ENCODE peak calls at places on chromosomes 11 and 22, in ten cellular contexts. One of them, this sample, is unnamed.

GRCh38 chr11:93648168-93648567 is 13.3 kb upstream of the CEP295 start:
- DNase-seq in right lobe of liver: no peak
- DNase-seq in fibroblast of mammary gland: peak; percentile 10
- DNase-seq in bronchial epithelial cell: peak; percentile 33
- DNase-seq in gastrocnemius medialis: no peak
- DNase-seq in cardiac muscle cell: peak; percentile 36
- DNase-seq in prostate gland: no peak
- DNase-seq in AG09309: no peak
- DNase-seq in MM.1S: no peak
- DNase-seq in kidney: no peak
- DNase-seq in this sample: no peak

GRCh38 chr11:109350091-109350490 is 71.9 kb upstream of the C11orf87 start:
- DNase-seq in kidney: no peak
- DNase-seq in MM.1S: no peak
- DNase-seq in cardiac muscle cell: no peak
- DNase-seq in gastrocnemius medialis: no peak
- DNase-seq in AG09309: no peak
- DNase-seq in prostate gland: no peak
- DNase-seq in bronchial epithelial cell: peak; percentile 35
- DNase-seq in fibroblast of mammary gland: no peak
- DNase-seq in right lobe of liver: no peak
- DNase-seq in this sample: no peak

GRCh38 chr11:106231591-106231990 is 154.1 kb downstream of the AASDHPPT start:
- DNase-seq in fibroblast of mammary gland: peak; percentile 43
- DNase-seq in gastrocnemius medialis: no peak
- DNase-seq in kidney: no peak
- DNase-seq in bronchial epithelial cell: no peak
- DNase-seq in MM.1S: no peak
- DNase-seq in right lobe of liver: no peak
- DNase-seq in cardiac muscle cell: peak; percentile 56
- DNase-seq in prostate gland: no peak
- DNase-seq in AG09309: peak; percentile 14
- DNase-seq in this sample: no peak

GRCh38 chr11:69552951-69553350 is 71.5 kb downstream of the LINC01488 start:
- DNase-seq in kidney: no peak
- DNase-seq in fibroblast of mammary gland: no peak
- DNase-seq in right lobe of liver: no peak
- DNase-seq in AG09309: no peak
- DNase-seq in cardiac muscle cell: no peak
- DNase-seq in prostate gland: no peak
- DNase-seq in bronchial epithelial cell: peak; percentile 69
- DNase-seq in MM.1S: no peak
- DNase-seq in gastrocnemius medialis: no peak
- DNase-seq in this sample: no peak

GRCh38 chr11:14894657-14895598 is 2.9 kb upstream of the CYP2R1 start:
- DNase-seq in prostate gland: no peak
- DNase-seq in AG09309: peak; percentile 20
- DNase-seq in bronchial epithelial cell: peak; percentile 46
- DNase-seq in kidney: peak; percentile 41
- DNase-seq in fibroblast of mammary gland: peak; percentile 71
- DNase-seq in cardiac muscle cell: peak; percentile 94
- DNase-seq in gastrocnemius medialis: peak; percentile 27
- DNase-seq in right lobe of liver: peak; percentile 54
- DNase-seq in MM.1S: no peak
- DNase-seq in this sample: no peak

GRCh38 chr22:29464581-29464980 is 15.4 kb upstream of the NEFH start:
- DNase-seq in bronchial epithelial cell: no peak
- DNase-seq in fibroblast of mammary gland: no peak
- DNase-seq in MM.1S: no peak
- DNase-seq in right lobe of liver: no peak
- DNase-seq in AG09309: no peak
- DNase-seq in prostate gland: no peak
- DNase-seq in gastrocnemius medialis: no peak
- DNase-seq in cardiac muscle cell: no peak
- DNase-seq in kidney: no peak
- DNase-seq in this sample: no peak

GRCh38 chr11:1563149-1563638 is 8.9 kb downstream of the DUSP8 start:
- DNase-seq in MM.1S: no peak
- DNase-seq in kidney: no peak
- DNase-seq in bronchial epithelial cell: no peak
- DNase-seq in gastrocnemius medialis: no peak
- DNase-seq in prostate gland: no peak
- DNase-seq in right lobe of liver: no peak
- DNase-seq in AG09309: no peak
- DNase-seq in fibroblast of mammary gland: no peak
- DNase-seq in cardiac muscle cell: no peak
- DNase-seq in this sample: no peak

GRCh38 chr11:111417011-111417765 is 38.1 kb upstream of the POU2AF1 start:
- DNase-seq in cardiac muscle cell: no peak
- DNase-seq in AG09309: no peak
- DNase-seq in kidney: no peak
- DNase-seq in prostate gland: no peak
- DNase-seq in gastrocnemius medialis: no peak
- DNase-seq in right lobe of liver: no peak
- DNase-seq in bronchial epithelial cell: peak; percentile 21
- DNase-seq in fibroblast of mammary gland: peak; percentile 18
- DNase-seq in MM.1S: peak; percentile 84
- DNase-seq in this sample: peak; percentile 91

GRCh38 chr11:1303973-1304372 is 5.5 kb downstream of the TOLLIP start:
- DNase-seq in bronchial epithelial cell: no peak
- DNase-seq in MM.1S: no peak
- DNase-seq in cardiac muscle cell: peak; percentile 17
- DNase-seq in AG09309: no peak
- DNase-seq in gastrocnemius medialis: no peak
- DNase-seq in kidney: no peak
- DNase-seq in right lobe of liver: peak; percentile 34
- DNase-seq in prostate gland: peak; percentile 58
- DNase-seq in fibroblast of mammary gland: peak; percentile 21
- DNase-seq in this sample: no peak

GRCh38 chr22:19120829-19121630 is 1.2 kb downstream of the DGCR2 start:
- DNase-seq in fibroblast of mammary gland: peak; percentile 40
- DNase-seq in bronchial epithelial cell: peak; percentile 68
- DNase-seq in MM.1S: no peak
- DNase-seq in kidney: no peak
- DNase-seq in cardiac muscle cell: no peak
- DNase-seq in prostate gland: peak; percentile 48
- DNase-seq in gastrocnemius medialis: peak; percentile 65
- DNase-seq in AG09309: no peak
- DNase-seq in right lobe of liver: peak; percentile 77
- DNase-seq in this sample: no peak

GRCh38 chr11:2136209-2136951 is 2.8 kb downstream of the IGF2 start:
- DNase-seq in kidney: peak; percentile 69
- DNase-seq in bronchial epithelial cell: no peak
- DNase-seq in cardiac muscle cell: no peak
- DNase-seq in right lobe of liver: peak; percentile 18
- DNase-seq in AG09309: no peak
- DNase-seq in gastrocnemius medialis: no peak
- DNase-seq in prostate gland: no peak
- DNase-seq in MM.1S: no peak
- DNase-seq in fibroblast of mammary gland: no peak
- DNase-seq in this sample: no peak

GRCh38 chr11:126348806-126349582 is 6.5 kb upstream of the ST3GAL4 start:
- DNase-seq in bronchial epithelial cell: peak; percentile 26
- DNase-seq in prostate gland: no peak
- DNase-seq in kidney: peak; percentile 57
- DNase-seq in AG09309: no peak
- DNase-seq in MM.1S: no peak
- DNase-seq in right lobe of liver: peak; percentile 9
- DNase-seq in fibroblast of mammary gland: peak; percentile 74
- DNase-seq in gastrocnemius medialis: no peak
- DNase-seq in cardiac muscle cell: peak; percentile 66
- DNase-seq in this sample: no peak

GRCh38 chr11:120238968-120239620 is 846 bp upstream of the POU2F3 start:
- DNase-seq in AG09309: no peak
- DNase-seq in gastrocnemius medialis: no peak
- DNase-seq in prostate gland: no peak
- DNase-seq in kidney: no peak
- DNase-seq in right lobe of liver: no peak
- DNase-seq in MM.1S: no peak
- DNase-seq in bronchial epithelial cell: no peak
- DNase-seq in fibroblast of mammary gland: no peak
- DNase-seq in cardiac muscle cell: no peak
- DNase-seq in this sample: no peak

GRCh38 chr11:114246321-114247069 is 49.7 kb upstream of the NNMT start:
- DNase-seq in bronchial epithelial cell: no peak
- DNase-seq in cardiac muscle cell: no peak
- DNase-seq in gastrocnemius medialis: no peak
- DNase-seq in MM.1S: no peak
- DNase-seq in fibroblast of mammary gland: no peak
- DNase-seq in right lobe of liver: no peak
- DNase-seq in prostate gland: no peak
- DNase-seq in AG09309: no peak
- DNase-seq in kidney: no peak
- DNase-seq in this sample: no peak

GRCh38 chr22:27668828-27669797 is 132.4 kb downstream of the MN1 start:
- DNase-seq in gastrocnemius medialis: peak; percentile 95
- DNase-seq in fibroblast of mammary gland: peak; percentile 32
- DNase-seq in bronchial epithelial cell: peak; percentile 58
- DNase-seq in cardiac muscle cell: peak; percentile 65
- DNase-seq in MM.1S: no peak
- DNase-seq in right lobe of liver: no peak
- DNase-seq in prostate gland: no peak
- DNase-seq in AG09309: no peak
- DNase-seq in kidney: peak; percentile 79
- DNase-seq in this sample: no peak

GRCh38 chr22:29245626-29246385 is 22.0 kb downstream of the RHBDD3 start:
- DNase-seq in kidney: peak; percentile 85
- DNase-seq in bronchial epithelial cell: peak; percentile 40
- DNase-seq in MM.1S: peak; percentile 81
- DNase-seq in prostate gland: peak; percentile 60
- DNase-seq in gastrocnemius medialis: peak; percentile 53
- DNase-seq in cardiac muscle cell: peak; percentile 75
- DNase-seq in AG09309: no peak
- DNase-seq in fibroblast of mammary gland: peak; percentile 63
- DNase-seq in right lobe of liver: peak; percentile 67
- DNase-seq in this sample: no peak

GRCh38 chr22:20395181-20395896 is 1.4 kb downstream of the ZNF74 start:
- DNase-seq in gastrocnemius medialis: no peak
- DNase-seq in AG09309: no peak
- DNase-seq in prostate gland: no peak
- DNase-seq in cardiac muscle cell: no peak
- DNase-seq in right lobe of liver: no peak
- DNase-seq in kidney: no peak
- DNase-seq in fibroblast of mammary gland: no peak
- DNase-seq in bronchial epithelial cell: no peak
- DNase-seq in MM.1S: no peak
- DNase-seq in this sample: no peak
- H3K4me3 ChIP-seq in gastrocnemius medialis: no peak overlapping the region
- H3K4me3 ChIP-seq in AG09309: no peak overlapping the region
- H3K4me3 ChIP-seq in prostate gland: no peak overlapping the region
- H3K4me3 ChIP-seq in cardiac muscle cell: no peak overlapping the region
- H3K4me3 ChIP-seq in right lobe of liver: no peak overlapping the region
- H3K4me3 ChIP-seq in kidney: peak overlapping the region; percentile 15
- H3K4me3 ChIP-seq in fibroblast of mammary gland: no peak overlapping the region
- H3K4me3 ChIP-seq in bronchial epithelial cell: no peak overlapping the region
- H3K4me3 ChIP-seq in MM.1S: no peak overlapping the region
- H3K4me3 ChIP-seq in this sample: no peak overlapping the region

DNA sequence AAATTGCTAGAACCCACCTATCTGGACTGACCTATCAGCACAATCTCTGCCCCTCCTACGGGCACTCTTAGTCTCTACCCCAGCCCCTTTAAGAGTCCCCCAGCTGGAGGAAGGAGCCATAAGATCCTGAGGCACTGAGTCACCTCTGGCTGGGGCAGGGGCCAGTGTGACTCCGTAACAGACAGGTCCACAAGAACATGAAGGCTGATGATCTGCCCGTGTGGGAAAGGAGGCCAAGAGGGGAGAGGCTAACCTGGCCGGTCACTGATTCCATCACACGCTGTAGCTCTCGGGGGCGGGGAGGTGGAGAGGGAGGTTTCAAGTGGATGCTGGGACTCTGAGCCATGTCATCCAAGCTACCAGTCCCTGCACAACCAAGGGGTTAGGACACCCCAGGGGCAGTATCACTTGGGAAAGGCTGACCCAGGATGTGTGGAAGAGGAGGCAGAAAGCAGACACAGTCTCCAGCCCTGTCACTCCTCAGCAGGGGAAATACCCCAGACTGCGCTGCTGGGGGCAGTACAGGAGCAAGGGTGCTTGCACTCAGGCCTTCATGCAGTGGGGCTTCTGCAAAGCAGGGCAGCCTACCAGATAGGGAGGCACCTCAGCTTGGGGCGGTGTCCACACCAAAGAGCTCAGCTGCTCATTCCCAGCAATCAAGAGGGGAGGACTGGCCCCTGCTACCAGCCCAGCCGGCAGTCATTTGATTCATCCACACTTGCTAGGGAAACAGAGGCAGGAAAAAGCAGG is 22.3 kb downstream of the ARHGAP1 start:
- DNase-seq in right lobe of liver: no peak
- DNase-seq in bronchial epithelial cell: no peak
- DNase-seq in gastrocnemius medialis: no peak
- DNase-seq in kidney: peak; percentile 55
- DNase-seq in prostate gland: no peak
- DNase-seq in MM.1S: no peak
- DNase-seq in cardiac muscle cell: no peak
- DNase-seq in fibroblast of mammary gland: peak; percentile 59
- DNase-seq in AG09309: no peak
- DNase-seq in this sample: no peak
- TF ChIP-seq CTCF in right lobe of liver: no peak
- TF ChIP-seq CTCF in bronchial epithelial cell: no peak
- TF ChIP-seq CTCF in gastrocnemius medialis: no peak
- TF ChIP-seq CTCF in kidney: no peak
- TF ChIP-seq CTCF in prostate gland: no peak
- TF ChIP-seq CTCF in MM.1S: no peak
- TF ChIP-seq CTCF in cardiac muscle cell: no peak
- TF ChIP-seq CTCF in fibroblast of mammary gland: peak; percentile 3
- TF ChIP-seq CTCF in AG09309: no peak
- TF ChIP-seq CTCF in this sample: no peak

GRCh38 chr11:20627026-20627425 is 27.6 kb downstream of the SLC6A5 start:
- DNase-seq in gastrocnemius medialis: no peak
- DNase-seq in kidney: no peak
- DNase-seq in prostate gland: no peak
- DNase-seq in fibroblast of mammary gland: no peak
- DNase-seq in AG09309: no peak
- DNase-seq in right lobe of liver: no peak
- DNase-seq in MM.1S: peak; percentile 65
- DNase-seq in cardiac muscle cell: no peak
- DNase-seq in bronchial epithelial cell: no peak
- DNase-seq in this sample: no peak
- H3K4me3 ChIP-seq in gastrocnemius medialis: no peak overlapping the region
- H3K4me3 ChIP-seq in kidney: no peak overlapping the region
- H3K4me3 ChIP-seq in prostate gland: no peak overlapping the region
- H3K4me3 ChIP-seq in fibroblast of mammary gland: no peak overlapping the region
- H3K4me3 ChIP-seq in AG09309: no peak overlapping the region
- H3K4me3 ChIP-seq in right lobe of liver: no peak overlapping the region
- H3K4me3 ChIP-seq in MM.1S: no peak overlapping the region
- H3K4me3 ChIP-seq in cardiac muscle cell: no peak overlapping the region
- H3K4me3 ChIP-seq in bronchial epithelial cell: no peak overlapping the region
- H3K4me3 ChIP-seq in this sample: no peak overlapping the region

DNA sequence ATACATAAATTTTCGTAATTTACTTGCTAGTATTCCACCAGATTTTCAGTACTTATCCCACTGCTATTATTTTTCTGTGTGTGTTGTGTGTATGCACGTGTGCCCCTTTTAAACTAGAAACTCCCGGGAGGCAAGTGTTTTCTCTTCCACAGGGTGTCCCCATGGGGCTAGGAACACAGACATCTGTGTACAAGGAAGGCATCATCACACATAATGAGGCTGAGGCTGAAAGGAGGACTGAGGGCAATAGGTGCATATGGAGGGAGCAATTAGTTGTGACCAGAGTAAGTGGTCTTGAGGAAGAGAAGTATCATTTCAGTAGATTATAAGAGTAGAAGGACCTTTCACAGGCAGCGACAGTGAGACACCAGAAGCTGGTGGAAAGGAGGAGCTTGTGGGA is 2.1 kb upstream of the DPAGT1 start:
- DNase-seq in gastrocnemius medialis: no peak
- DNase-seq in kidney: no peak
- DNase-seq in AG09309: no peak
- DNase-seq in bronchial epithelial cell: no peak
- DNase-seq in right lobe of liver: no peak
- DNase-seq in MM.1S: no peak
- DNase-seq in prostate gland: no peak
- DNase-seq in cardiac muscle cell: no peak
- DNase-seq in fibroblast of mammary gland: no peak
- DNase-seq in this sample: no peak
- TF ChIP-seq CTCF in gastrocnemius medialis: no peak
- TF ChIP-seq CTCF in kidney: no peak
- TF ChIP-seq CTCF in AG09309: no peak
- TF ChIP-seq CTCF in bronchial epithelial cell: no peak
- TF ChIP-seq CTCF in right lobe of liver: no peak
- TF ChIP-seq CTCF in MM.1S: no peak
- TF ChIP-seq CTCF in prostate gland: no peak
- TF ChIP-seq CTCF in cardiac muscle cell: no peak
- TF ChIP-seq CTCF in fibroblast of mammary gland: no peak
- TF ChIP-seq CTCF in this sample: no peak